ENCODE peak calls at places on chromosomes 4 and X, in nine cellular contexts. F, N, O, D, V, T, Q, X and P are unnamed samples.

GRCh38 chr4:32775049-32775448 is 2054.9 kb downstream of the PCDH7 start:
- DNase-seq in F (no peak), N (peak; percentile 11), O (no peak), X (no peak), V (no peak), T (peak; percentile 3), D (no peak), Q (no peak), P (no peak)

GRCh38 chr4:41215155-41215554 is 813 bp upstream of the APBB2 start:
- DNase-seq in O (no peak), X (no peak), Q (no peak), V (no peak), F (no peak), D (no peak), N (no peak), T (no peak), P (peak; percentile 24)

GRCh38 chr4:127370495-127371069 is 262.2 kb upstream of the INTU start:
- DNase-seq in O (no peak), V (peak; percentile 29), X (no peak), N (peak; percentile 8), T (no peak), Q (no peak), F (no peak), D (no peak), P (no peak)

GRCh38 chrX:117839544-117839943 is 277.1 kb downstream of the KLHL13 start:
- DNase-seq in D (no peak), F (no peak), N (no peak), X (no peak), Q (no peak), T (no peak), O (no peak), V (no peak), P (no peak)

GRCh38 chr4:19725130-19725529 is 526.6 kb upstream of the SLIT2 start:
- DNase-seq in V (no peak), N (no peak), D (no peak), Q (no peak), X (no peak), T (no peak), F (no peak), O (no peak), P (no peak)

GRCh38 chrX:101079736-101080135 is 1.1 kb downstream of the TMEM35A start:
- DNase-seq in F (no peak), N (no peak), X (no peak), D (no peak), O (peak; percentile 5), T (no peak), V (no peak), Q (no peak), P (no peak)

GRCh38 chr4:117549624-117550023 is 464.2 kb upstream of the TRAM1L1 start:
- DNase-seq in X (no peak), T (no peak), O (no peak), Q (no peak), V (no peak), D (no peak), N (no peak), F (no peak), P (no peak)

GRCh38 chrX:139063364-139063763 is 351.8 kb upstream of the FGF13 start:
- DNase-seq in D (no peak), O (no peak), N (no peak), X (no peak), F (no peak), T (no peak), Q (no peak), V (no peak), P (no peak)

GRCh38 chrX:12891915-12892506 is 14.4 kb upstream of the TLR8 start:
- DNase-seq in F (no peak), N (no peak), O (no peak), D (no peak), Q (no peak), V (no peak), T (no peak), X (no peak), P (peak; percentile 20)

GRCh38 chrX:100413231-100413630 is 3.2 kb upstream of the PCDH19 start:
- DNase-seq in D (peak; percentile 57), T (peak; percentile 39), O (peak; percentile 65), Q (no peak), V (peak; percentile 48), X (no peak), N (peak; percentile 64), F (no peak), P (peak; percentile 52)

GRCh38 chr4:64174247-64174882 is 234.9 kb downstream of the TECRL start:
- DNase-seq in Q (no peak), D (no peak), F (no peak), N (no peak), O (no peak), V (no peak), X (no peak), T (no peak), P (no peak)

GRCh38 chrX:23782455-23782854 is 518 bp upstream of the SAT1 start:
- DNase-seq in D (no peak), X (no peak), O (no peak), V (no peak), Q (no peak), N (no peak), F (no peak), T (no peak), P (no peak)

GRCh38 chr4:53365121-53365485 is 758 bp downstream of the SCFD2 start:
- DNase-seq in F (no peak), V (no peak), Q (peak; percentile 17), D (peak; percentile 26), N (peak; percentile 23), T (no peak), X (no peak), O (no peak), P (no peak)

GRCh38 chr4:159395693-159396092 is 292.8 kb downstream of the RAPGEF2 start:
- DNase-seq in O (no peak), N (no peak), T (no peak), D (no peak), X (no peak), V (no peak), Q (no peak), F (no peak), P (no peak)

GRCh38 chrX:20029728-20030127 is 38.9 kb upstream of the BCLAF3 start:
- DNase-seq in T (no peak), N (no peak), F (no peak), V (no peak), O (no peak), D (no peak), X (no peak), Q (no peak), P (no peak)

GRCh38 chrX:9272166-9272565 is 192.7 kb upstream of the TBL1X start:
- DNase-seq in X (no peak), O (no peak), N (peak; percentile 62), F (no peak), T (no peak), D (peak; percentile 26), Q (no peak), V (no peak), P (no peak)

DNA sequence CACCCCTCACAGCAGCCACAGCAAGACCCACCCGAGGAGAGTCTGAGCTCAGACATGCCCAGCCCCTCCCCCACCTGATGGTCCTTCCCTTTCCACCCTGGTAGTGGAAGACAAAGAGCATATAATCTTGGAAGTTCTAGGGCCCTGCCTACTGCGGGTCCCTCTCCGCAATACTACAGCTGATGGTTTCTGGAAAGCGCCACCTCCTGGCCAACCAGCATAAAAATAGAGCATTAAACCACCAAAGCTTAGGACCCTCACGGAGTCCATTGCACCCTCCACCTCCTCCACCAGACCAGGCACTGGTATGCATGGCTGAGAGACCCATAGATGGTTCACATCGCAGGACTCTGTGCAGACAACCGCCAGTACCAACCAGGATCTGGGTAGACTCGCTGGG is 78.2 kb downstream of the SH3BGRL start:
- DNase-seq in Q (peak; percentile 3), N (no peak), D (no peak), V (no peak), T (no peak), O (no peak), X (no peak), F (no peak), P (no peak)
- TF ChIP-seq CTCF in Q (peak; percentile 25), N (no peak), D (peak; percentile 19), V (no peak), T (no peak), O (no peak), X (no peak), F (no peak), P (no peak)

DNA sequence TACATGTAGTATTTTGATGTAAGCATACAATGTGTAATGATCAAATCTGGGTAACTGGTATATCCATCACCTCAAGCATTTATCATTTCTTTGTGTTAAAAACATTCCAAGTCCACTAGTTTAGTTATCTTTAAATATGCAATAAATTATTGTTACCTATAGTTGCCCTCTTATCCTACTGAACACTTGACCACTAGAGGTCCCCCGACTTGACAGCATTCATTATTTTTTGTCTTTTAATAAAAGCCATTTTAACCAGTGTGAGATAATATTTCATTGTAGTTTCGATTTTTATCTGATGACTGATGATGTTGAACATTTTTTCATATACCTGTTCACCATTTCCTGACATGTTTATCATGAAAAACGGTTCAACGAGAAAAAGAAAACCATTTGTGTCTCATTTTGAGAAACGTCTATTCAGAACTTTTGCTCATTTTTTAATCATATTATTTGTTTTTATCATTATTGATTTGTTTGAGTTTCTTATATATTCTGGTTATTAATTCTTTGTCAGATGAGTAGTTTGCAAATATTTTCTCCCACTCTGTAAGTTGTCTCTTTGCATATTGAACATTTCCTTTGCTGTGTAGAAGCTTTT is 199.0 kb upstream of the CXXC4 start:
- DNase-seq in O (no peak), F (no peak), Q (no peak), T (peak; percentile 29), D (peak; percentile 2), X (no peak), N (peak; percentile 55), V (no peak), P (no peak)
- TF ChIP-seq CTCF in O (peak; percentile 13), F (no peak), Q (peak; percentile 28), T (peak; percentile 65), D (peak; percentile 27), X (no peak), N (peak; percentile 65), V (peak; percentile 50), P (peak; percentile 4)

DNA sequence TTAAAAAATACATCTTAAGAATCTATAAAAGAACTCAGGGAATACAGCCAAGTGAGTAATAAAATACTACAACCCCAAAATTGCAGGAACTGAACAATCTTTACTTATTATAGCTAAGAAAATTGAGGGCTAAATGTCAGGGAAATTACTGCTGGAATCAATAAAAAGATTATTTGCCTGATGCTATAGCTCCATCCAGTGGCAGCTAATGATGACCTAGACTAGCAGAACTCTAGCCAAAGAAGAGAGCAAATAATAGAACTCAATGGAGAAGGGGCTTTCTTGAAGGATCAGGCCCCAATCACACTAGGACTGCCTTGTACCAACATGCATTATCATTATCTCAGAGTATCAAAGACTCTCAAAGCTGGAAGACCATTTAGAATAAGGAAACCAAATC is 85.0 kb upstream of the FAM241A start:
- DNase-seq in N (peak; percentile 36), F (no peak), T (no peak), V (no peak), X (no peak), Q (peak; percentile 18), O (no peak), D (peak; percentile 41), P (peak; percentile 15)
- TF ChIP-seq CTCF in N (peak; percentile 62), F (no peak), T (no peak), V (peak; percentile 21), X (no peak), Q (peak; percentile 29), O (peak; percentile 46), D (peak; percentile 60), P (no peak)

DNA sequence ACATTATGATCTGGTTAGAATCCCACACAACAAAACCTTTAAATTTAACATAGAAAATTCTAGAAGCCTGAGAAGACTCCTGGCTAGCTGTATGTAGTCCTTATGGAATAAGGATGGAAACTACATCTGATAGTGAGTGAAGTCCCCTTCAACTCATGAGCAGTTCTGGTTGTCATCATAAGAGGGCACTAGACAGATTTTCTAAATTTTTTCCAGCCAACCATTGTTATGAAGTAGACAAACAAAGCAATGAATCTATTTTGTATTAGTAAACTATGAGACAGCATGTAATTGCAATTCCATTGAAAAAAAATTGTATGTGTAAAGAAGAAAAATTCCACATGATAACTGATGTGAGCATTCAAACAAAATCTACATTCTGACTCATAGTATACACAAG is 35.2 kb downstream of the PWWP3B start:
- DNase-seq in V (no peak), N (no peak), X (no peak), F (no peak), O (no peak), D (peak; percentile 1), T (no peak), Q (no peak), P (no peak)
- TF ChIP-seq CTCF in V (no peak), N (no peak), X (no peak), F (no peak), O (no peak), D (no peak), T (no peak), Q (no peak), P (no peak)